ENCODE peak calls at places on chromosome 19, in four cellular contexts. B, U, W and D are unnamed samples.

GRCh38 chr19:41804327-41804726 is 7.9 kb downstream of the CEACAM3 start:
- DNase-seq in U (no peak), B (no peak), W (no peak), D (no peak)

GRCh38 chr19:15464394-15465385 is at the start of gene RASAL3:
- DNase-seq in U (no peak), B (peak), W (no peak), D (no peak)

GRCh38 chr19:30116984-30117555 is 175.0 kb downstream of the URI1 start:
- DNase-seq in B (no peak), U (no peak), W (no peak), D (no peak)

GRCh38 chr19:38975861-38976271 is 324 bp upstream of the FBXO17 start:
- DNase-seq in W (peak), B (peak), U (no peak), D (peak)

GRCh38 chr19:48333467-48334384 is 8.4 kb downstream of the EMP3 start:
- DNase-seq in W (peak), U (no peak), B (peak), D (peak)

GRCh38 chr19:40279120-40279551 is 6.0 kb downstream of the AKT2 start:
- DNase-seq in U (no peak), W (peak), B (no peak), D (peak)

GRCh38 chr19:16340092-16340491 is 15.5 kb downstream of the KLF2 start:
- DNase-seq in W (peak), U (no peak), B (no peak), D (no peak)

GRCh38 chr19:19719798-19720197 is 13.1 kb downstream of the ZNF14 start:
- DNase-seq in U (no peak), W (no peak), B (no peak), D (no peak)

GRCh38 chr19:11587302-11587972 is 9.8 kb upstream of the ZNF627 start:
- DNase-seq in B (peak), W (peak), U (peak), D (peak)

GRCh38 chr19:12365094-12365371 is 450 bp downstream of the ZNF442 start:
- DNase-seq in U (no peak), W (peak), B (peak), D (peak)

GRCh38 chr19:52987221-52987620 is 24.5 kb upstream of the ZNF816 start:
- DNase-seq in W (no peak), U (no peak), B (no peak), D (no peak)

GRCh38 chr19:40585677-40586422 is 9.2 kb downstream of the SHKBP1 start:
- DNase-seq in B (peak), W (peak), U (no peak), D (peak)

GRCh38 chr19:39816287-39817048 is 17.5 kb downstream of the DYRK1B start:
- DNase-seq in B (no peak), W (no peak), U (no peak), D (no peak)

DNA sequence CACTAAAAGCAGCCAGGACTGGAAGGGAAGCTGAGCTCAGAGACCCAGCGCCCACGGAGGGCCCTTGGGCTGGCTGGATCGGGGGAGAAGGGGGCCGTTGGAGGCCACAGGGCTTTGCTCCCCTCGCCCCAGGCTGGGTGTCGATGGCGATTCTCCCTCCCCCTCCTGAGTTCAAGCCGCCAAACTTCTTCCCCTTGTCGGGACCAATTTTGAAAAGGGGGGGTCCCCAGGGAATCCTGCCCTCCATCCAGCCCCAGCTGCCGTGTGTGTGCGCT is 61.2 kb downstream of the COLGALT1 start:
- DNase-seq in W (no peak), B (no peak), U (no peak), D (no peak)
- H3K4me3 ChIP-seq in W (peak), B (no peak), U (no peak), D (no peak)

DNA sequence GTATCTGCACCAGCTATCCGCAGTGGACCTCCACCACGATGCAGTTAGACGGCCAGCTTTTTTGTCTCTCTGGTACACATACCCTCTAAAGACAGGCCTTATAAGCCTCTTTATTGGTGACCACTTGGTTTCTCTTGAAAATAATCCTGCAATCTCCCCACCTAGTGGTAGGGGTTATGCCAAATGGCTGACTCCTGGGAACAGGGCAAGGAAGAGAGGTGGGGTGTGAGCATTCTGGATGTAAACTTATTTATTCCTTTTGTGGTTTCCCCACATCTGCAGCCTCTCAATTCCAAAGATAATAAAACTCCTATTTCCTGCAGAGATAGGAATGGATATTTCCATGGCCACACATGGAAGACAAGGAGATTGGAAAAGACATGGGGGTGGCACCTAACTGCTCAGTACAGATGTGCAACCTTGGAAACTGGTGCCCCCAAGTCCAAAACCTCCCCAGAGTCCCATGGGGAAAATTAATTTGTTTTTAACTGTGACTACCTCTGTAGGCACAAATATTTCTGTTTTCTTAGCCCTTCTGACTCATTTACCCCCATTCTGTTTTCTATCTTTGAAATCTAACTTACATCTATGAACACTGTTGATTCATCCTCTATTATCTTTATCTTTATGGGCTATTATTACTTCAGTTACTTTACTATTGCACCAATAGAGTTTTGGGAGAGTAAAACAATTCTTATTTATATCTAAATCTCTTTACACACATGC is 112.7 kb upstream of the TSHZ3 start:
- DNase-seq in U (no peak), B (no peak), W (peak), D (peak)
- TF ChIP-seq CTCF in U (no peak), B (no peak), W (peak), D (peak)

DNA sequence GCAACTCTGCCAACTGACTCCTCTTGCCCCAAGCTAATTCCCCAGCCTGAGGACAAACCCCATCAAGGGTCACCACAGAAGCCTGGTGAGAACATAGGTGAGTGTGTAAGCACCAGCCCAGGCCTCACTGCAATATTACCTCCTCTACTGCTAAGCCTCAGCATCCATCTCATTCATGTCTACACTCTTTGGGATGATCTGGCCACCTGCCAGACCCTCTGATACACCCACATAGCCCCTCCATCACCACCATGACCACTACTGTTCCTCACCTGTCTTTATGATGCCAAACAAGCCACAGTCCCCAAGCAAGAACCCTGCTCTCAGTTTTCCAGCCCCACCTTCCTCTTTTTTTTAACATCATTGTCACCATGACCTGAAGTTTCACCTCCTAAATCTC is 2.3 kb downstream of the ZNF792 start:
- DNase-seq in B (no peak), W (no peak), U (no peak), D (no peak)
- H3K4me3 ChIP-seq in B (peak), W (peak), U (no peak), D (no peak)

DNA sequence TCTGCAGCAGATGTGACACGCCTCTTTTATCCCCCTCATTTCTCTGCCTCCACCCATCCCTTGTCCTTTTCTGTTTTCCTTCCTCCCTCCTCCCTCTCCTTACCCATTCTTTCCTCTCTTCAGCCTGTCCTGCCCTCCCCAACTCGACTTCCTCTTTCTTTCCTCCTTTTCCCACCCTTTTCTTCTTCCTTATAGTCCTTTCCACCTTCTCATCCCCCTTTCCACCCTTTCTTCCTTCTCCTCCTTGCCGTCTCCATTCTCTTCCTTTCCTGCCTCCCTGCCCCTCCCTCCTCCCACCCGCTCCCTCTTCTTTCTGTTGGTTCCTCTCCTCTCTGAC is 688 bp upstream of the ZNF71 start:
- DNase-seq in U (no peak), B (no peak), W (no peak), D (no peak)
- TF ChIP-seq CTCF in U (no peak), B (no peak), W (no peak), D (no peak)

DNA sequence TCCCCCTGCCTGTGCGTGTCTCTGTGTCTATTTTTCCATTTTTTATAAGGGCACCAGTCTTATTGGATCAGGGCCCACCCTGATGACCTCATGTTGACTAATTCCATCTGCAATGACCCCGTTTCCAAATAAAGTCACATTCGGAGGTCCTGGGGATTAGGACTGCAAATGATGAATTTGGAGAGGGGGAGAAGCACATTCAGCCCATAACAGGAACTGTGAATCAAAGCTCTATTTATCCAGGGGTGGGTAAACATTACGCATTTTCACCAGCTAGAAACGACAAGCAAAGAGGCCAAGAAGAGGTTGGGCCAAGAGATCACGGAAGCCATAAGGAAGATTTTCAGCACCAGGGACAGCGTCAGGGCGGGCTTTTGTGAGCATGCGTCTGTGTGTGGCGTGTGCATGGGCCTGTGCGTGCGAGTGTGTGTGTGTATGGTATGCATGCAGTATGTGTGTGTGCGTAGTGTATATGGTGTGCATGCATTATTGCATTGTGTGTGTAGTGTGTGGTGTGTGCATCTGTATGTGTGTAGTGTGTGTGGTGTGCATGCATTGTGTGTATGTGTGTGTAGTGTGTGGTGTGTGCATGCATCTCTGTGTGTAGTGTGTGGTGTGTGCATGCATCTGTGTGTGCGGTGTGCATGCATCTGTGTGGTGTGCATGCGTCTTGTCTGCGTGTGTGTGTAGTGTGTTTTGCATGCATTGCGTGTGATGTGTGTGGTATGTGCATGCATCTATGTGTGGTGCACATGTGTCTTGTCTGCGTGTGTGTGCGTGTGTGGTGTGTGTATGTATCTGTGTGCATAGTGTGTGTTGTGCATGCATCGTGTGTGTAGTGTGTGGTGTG is 19.6 kb downstream of the CELF5 start:
- DNase-seq in W (peak), B (no peak), U (peak), D (peak)
- H3K4me3 ChIP-seq in W (no peak), B (no peak), U (no peak), D (no peak)

DNA sequence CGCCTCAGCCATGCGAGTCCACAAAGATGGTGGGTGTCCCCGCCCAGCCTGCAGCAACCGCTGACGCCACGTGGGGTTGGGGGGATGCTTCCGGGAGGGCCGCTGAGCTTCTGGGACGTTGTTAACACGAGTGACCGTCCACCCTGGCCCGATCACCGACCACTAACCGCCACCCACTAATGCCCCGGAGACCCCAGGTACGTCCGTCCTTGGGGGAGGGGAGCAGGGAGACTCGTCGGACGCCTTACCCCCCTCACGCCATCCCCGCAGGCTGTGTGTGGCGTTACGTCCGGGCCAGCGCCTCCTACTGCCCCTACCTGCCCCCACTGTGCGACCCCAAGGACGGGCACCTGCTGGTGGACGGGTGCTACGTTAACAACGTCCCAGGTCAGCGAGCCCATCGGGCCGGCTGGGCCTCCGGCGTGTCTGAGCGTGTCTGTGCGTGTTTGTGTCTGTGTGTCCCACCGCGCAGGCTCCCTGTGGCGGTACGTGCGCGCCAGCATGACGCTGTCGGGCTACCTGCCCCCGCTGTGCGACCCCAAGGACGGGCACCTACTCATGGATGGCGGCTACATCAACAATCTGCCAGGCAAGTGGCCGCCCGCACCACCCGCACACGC is 21.3 kb downstream of the PNPLA6 start:
- DNase-seq in B (no peak), U (no peak), W (no peak), D (no peak)
- TF ChIP-seq CTCF in B (no peak), U (no peak), W (no peak), D (no peak)